ENCODE peak calls at places on chromosome 3, in six cellular contexts. U is ACHN; C is T1000; X is activated CD4-positive, alpha-beta T cell treated with anti-CD3 and anti-CD28 coated beads, Interleukin-2, amount 10 ng/mL, durations not matched to agents 7 days and 5 days; P is anterior cingulate cortex; Q is fibroblast of villous mesenchyme. E is an unnamed sample.

GRCh38 chr3:169044341-169045113 is 619.0 kb downstream of the MECOM start:
- DNase-seq in U (no peak), C (no peak), X (no peak), P (no peak), Q (no peak), E (no peak)

GRCh38 chr3:195613468-195614069 is 29.8 kb upstream of the APOD start:
- DNase-seq in U (no peak), C (no peak), X (no peak), P (no peak), Q (peak; percentile 51), E (no peak)

GRCh38 chr3:57863380-57863779 is 107.3 kb downstream of the SLMAP start:
- DNase-seq in U (no peak), C (no peak), X (no peak), P (no peak), Q (no peak), E (no peak)

GRCh38 chr3:159929181-159929893 is 59.3 kb upstream of the IL12A start:
- DNase-seq in U (peak; percentile 85), C (no peak), X (peak; percentile 12), P (no peak), Q (peak; percentile 80), E (no peak)

GRCh38 chr3:172195393-172195754 is 156.0 kb downstream of the FNDC3B start:
- DNase-seq in U (no peak), C (no peak), X (no peak), P (no peak), Q (no peak), E (no peak)

GRCh38 chr3:29642393-29643033 is 361.6 kb downstream of the RBMS3 start:
- DNase-seq in U (peak; percentile 77), C (no peak), X (no peak), P (no peak), Q (peak; percentile 81), E (no peak)

GRCh38 chr3:45617430-45618080 is 23.0 kb downstream of the LIMD1 start:
- DNase-seq in U (no peak), C (no peak), X (no peak), P (no peak), Q (no peak), E (no peak)

GRCh38 chr3:185658504-185658912 is 72.4 kb downstream of the SENP2 start:
- DNase-seq in U (peak; percentile 86), C (peak; percentile 81), X (no peak), P (no peak), Q (peak; percentile 94), E (no peak)

GRCh38 chr3:147348976-147349375 is 57.4 kb downstream of the ZIC4 start:
- DNase-seq in U (no peak), C (no peak), X (no peak), P (no peak), Q (no peak), E (no peak)

GRCh38 chr3:46981932-46982471 is 2.5 kb downstream of the NBEAL2 start:
- DNase-seq in U (no peak), C (no peak), X (no peak), P (no peak), Q (no peak), E (no peak)

GRCh38 chr3:150117076-150117475 is 146.4 kb upstream of the PFN2 start:
- DNase-seq in U (no peak), C (no peak), X (no peak), P (no peak), Q (no peak), E (no peak)

GRCh38 chr3:42632146-42632545 is 21.4 kb upstream of the ZBTB47 start:
- DNase-seq in U (peak; percentile 16), C (no peak), X (no peak), P (no peak), Q (peak; percentile 31), E (no peak)

GRCh38 chr3:129560931-129561594 is 18.1 kb downstream of the H1-8 start:
- DNase-seq in U (no peak), C (peak; percentile 51), X (no peak), P (peak; percentile 24), Q (peak; percentile 90), E (no peak)

GRCh38 chr3:141477224-141477623 is 9.6 kb upstream of the RASA2 start:
- DNase-seq in U (peak; percentile 78), C (peak; percentile 18), X (no peak), P (no peak), Q (peak; percentile 59), E (no peak)

GRCh38 chr3:56914646-56915045 is 112.9 kb upstream of the ARHGEF3 start:
- DNase-seq in U (no peak), C (no peak), X (peak; percentile 18), P (no peak), Q (no peak), E (no peak)

GRCh38 chr3:101070260-101071121 is 77.3 kb upstream of the ABI3BP start:
- DNase-seq in U (peak; percentile 8), C (peak; percentile 40), X (peak; percentile 68), P (no peak), Q (no peak), E (peak; percentile 36)

GRCh38 chr3:46449755-46450552 is 14.8 kb downstream of the LTF start:
- DNase-seq in U (peak; percentile 4), C (no peak), X (no peak), P (no peak), Q (peak; percentile 12), E (no peak)

GRCh38 chr3:14204605-14205284 is 26.1 kb downstream of the LSM3 start:
- DNase-seq in U (no peak), C (no peak), X (no peak), P (no peak), Q (peak; percentile 84), E (no peak)

GRCh38 chr3:11819146-11819545 is 27.5 kb downstream of the TAMM41 start:
- DNase-seq in U (no peak), C (no peak), X (no peak), P (no peak), Q (no peak), E (no peak)

GRCh38 chr3:30970183-30970582 is 75.7 kb upstream of the GADL1 start:
- DNase-seq in U (peak; percentile 24), C (no peak), X (no peak), P (no peak), Q (peak; percentile 1), E (no peak)

GRCh38 chr3:135237371-135237770 is 442.3 kb downstream of the EPHB1 start:
- DNase-seq in U (no peak), C (no peak), X (no peak), P (no peak), Q (no peak), E (no peak)